ENCODE peak calls at places on chromosomes 6 and 20, in nine cellular contexts. J is Peyer's patch, G is gastrocnemius medialis, Q is NB4, K is IMR-90, B is GM12892, C is heart left ventricle, R is A549, Y is lower leg skin. E is an unnamed sample.
A peak's percentile ranks its signal among the peaks of the same experiment; 100 is the strongest.

GRCh38 chr6:34143884-34144580 is 1.9 kb downstream of the GRM4 start:
- DNase-seq in J (no peak), G (no peak), Q (peak; percentile 73), K (no peak), B (no peak), C (no peak), R (peak; percentile 58), Y (no peak), E (peak; percentile 30)

GRCh38 chr20:4439461-4439860 is 282.2 kb upstream of the PRND start:
- DNase-seq in J (no peak), G (no peak), Q (no peak), K (no peak), B (no peak), C (no peak), R (no peak), Y (no peak), E (no peak)

GRCh38 chr6:123925360-123925759 is 121.7 kb downstream of the NKAIN2 start:
- DNase-seq in J (no peak), G (no peak), Q (peak; percentile 13), K (peak; percentile 16), B (no peak), C (no peak), R (no peak), Y (no peak), E (no peak)

GRCh38 chr20:40892642-40893041 is 136.0 kb upstream of the TOP1 start:
- DNase-seq in J (no peak), G (no peak), Q (no peak), K (no peak), B (no peak), C (no peak), R (no peak), Y (no peak), E (no peak)

GRCh38 chr6:85469276-85470022 is 19.6 kb downstream of the NT5E start:
- DNase-seq in J (no peak), G (no peak), Q (no peak), K (no peak), B (no peak), C (no peak), R (no peak), Y (no peak), E (no peak)

GRCh38 chr6:43093361-43094289 is 17.5 kb downstream of the PTK7 start:
- DNase-seq in J (peak; percentile 59), G (peak; percentile 37), Q (no peak), K (peak; percentile 57), B (no peak), C (no peak), R (no peak), Y (no peak), E (peak; percentile 75)

GRCh38 chr20:45067558-45067957 is 33.4 kb downstream of the KCNS1 start:
- DNase-seq in J (no peak), G (no peak), Q (no peak), K (no peak), B (no peak), C (no peak), R (no peak), Y (no peak), E (no peak)

GRCh38 chr6:116011520-116011919 is 49.2 kb downstream of the FRK start:
- DNase-seq in J (peak; percentile 67), G (no peak), Q (no peak), K (no peak), B (no peak), C (no peak), R (no peak), Y (no peak), E (no peak)

GRCh38 chr6:27472617-27473400 is at the start of gene ZNF184:
- DNase-seq in J (peak; percentile 97), G (peak; percentile 88), Q (peak; percentile 99), K (peak; percentile 98), B (peak; percentile 71), C (peak; percentile 96), R (peak; percentile 98), Y (peak; percentile 99), E (peak; percentile 95)

GRCh38 chr6:27474172-27474465 is 1.2 kb upstream of the ZNF184 start:
- DNase-seq in J (no peak), G (no peak), Q (no peak), K (no peak), B (no peak), C (no peak), R (no peak), Y (no peak), E (no peak)

GRCh38 chr6:27470023-27470422 is 2.9 kb downstream of the ZNF184 start:
- DNase-seq in J (no peak), G (no peak), Q (no peak), K (no peak), B (no peak), C (no peak), R (no peak), Y (no peak), E (no peak)

GRCh38 chr6:27471365-27472115 is 1.4 kb downstream of the ZNF184 start:
- DNase-seq in J (no peak), G (no peak), Q (peak; percentile 37), K (no peak), B (no peak), C (no peak), R (no peak), Y (no peak), E (no peak)

GRCh38 chr6:27472182-27472616 is 706 bp downstream of the ZNF184 start:
- DNase-seq in J (peak; percentile 81), G (peak; percentile 19), Q (peak; percentile 87), K (peak; percentile 87), B (peak; percentile 17), C (peak; percentile 44), R (peak; percentile 82), Y (no peak), E (peak; percentile 53)
- TF ChIP-seq POLR2A in J (no peak), G (no peak), Q (no peak), K (no peak), B (no peak), C (no peak), R (no peak), Y (no peak), E (no peak)

DNA sequence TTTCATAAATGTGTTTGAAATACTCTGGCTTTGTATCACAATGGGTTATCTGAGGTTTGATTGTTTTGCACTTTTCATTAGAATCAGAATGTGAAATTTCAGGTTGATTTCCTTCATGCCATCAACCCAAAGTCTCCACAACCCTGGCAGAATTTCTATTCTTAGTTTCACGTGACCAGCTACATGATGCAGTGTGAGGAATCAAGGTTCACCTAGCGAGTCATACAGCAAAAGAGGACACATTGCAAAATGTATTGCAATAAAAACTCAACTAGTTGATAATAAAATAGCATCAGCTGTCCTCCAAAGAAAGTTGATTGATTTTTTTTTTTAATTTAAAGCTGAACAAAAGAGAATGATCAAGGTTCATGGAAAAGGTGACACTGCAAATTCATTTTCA is 2.2 kb downstream of the HAO1 start:
- DNase-seq in J (peak; percentile 55), G (no peak), Q (no peak), K (no peak), B (no peak), C (no peak), R (no peak), Y (no peak), E (no peak)
- TF ChIP-seq POLR2A in J (no peak), G (no peak), Q (no peak), K (no peak), B (no peak), C (no peak), R (no peak), Y (no peak), E (no peak)

GRCh38 chr20:62653373-62653772 is 11.1 kb downstream of the SLCO4A1 start:
- DNase-seq in J (no peak), G (no peak), Q (no peak), K (no peak), B (no peak), C (no peak), R (no peak), Y (no peak), E (no peak)

GRCh38 chr20:62650551-62651284 is 8.4 kb downstream of the SLCO4A1 start:
- DNase-seq in J (no peak), G (no peak), Q (no peak), K (no peak), B (no peak), C (no peak), R (no peak), Y (no peak), E (no peak)

GRCh38 chr20:62652894-62653305 is 10.6 kb downstream of the SLCO4A1 start:
- DNase-seq in J (no peak), G (no peak), Q (no peak), K (no peak), B (no peak), C (peak; percentile 61), R (no peak), Y (no peak), E (peak; percentile 49)

GRCh38 chr20:62651285-62652021 is 9.2 kb downstream of the SLCO4A1 start:
- DNase-seq in J (peak; percentile 96), G (no peak), Q (no peak), K (peak; percentile 49), B (peak; percentile 90), C (peak; percentile 57), R (no peak), Y (peak; percentile 96), E (peak; percentile 45)

DNA sequence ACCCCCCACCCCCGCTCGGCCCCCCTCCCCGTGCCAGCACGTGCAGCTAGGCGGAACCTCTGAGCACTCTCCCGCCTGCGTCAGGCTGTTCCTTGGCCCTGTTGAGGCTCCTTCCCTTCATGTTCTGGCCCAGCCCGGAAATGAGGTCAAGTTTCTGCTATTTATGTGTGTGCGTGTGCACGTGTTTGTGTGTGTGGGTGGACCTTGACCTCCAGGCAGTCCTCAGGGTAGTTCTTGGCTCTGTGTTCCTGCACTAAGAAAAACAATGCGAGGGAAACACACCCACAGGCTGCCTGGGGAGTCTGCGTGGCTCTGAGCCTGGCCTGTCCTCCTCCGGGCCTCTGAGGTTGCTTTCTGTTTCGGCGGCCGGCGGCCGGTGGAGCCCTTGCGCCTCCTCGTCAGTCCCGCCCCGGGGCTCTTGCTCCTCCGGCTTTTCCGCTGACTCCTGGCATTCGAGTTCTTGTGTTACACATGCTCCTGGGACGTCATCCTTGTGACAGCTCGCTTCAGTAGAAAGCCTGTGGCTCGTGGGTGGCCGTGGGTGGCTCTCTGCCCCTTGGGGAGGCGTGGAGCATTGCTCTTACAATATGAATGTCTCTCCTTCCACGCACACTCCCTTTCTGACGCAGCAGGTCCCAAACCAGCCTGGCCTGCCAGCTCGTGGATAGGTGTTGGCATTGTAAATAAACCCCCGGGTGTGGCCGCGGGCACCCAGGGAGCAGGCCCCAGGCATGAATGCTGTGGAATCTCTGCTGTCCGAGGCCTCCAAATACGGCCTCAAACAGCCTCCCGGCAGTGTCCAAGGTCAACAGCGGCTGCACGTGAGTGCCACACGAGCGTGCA is 10.0 kb downstream of the SLCO4A1 start:
- DNase-seq in J (peak; percentile 97), G (peak; percentile 91), Q (no peak), K (peak; percentile 99), B (peak; percentile 91), C (peak; percentile 96), R (peak; percentile 88), Y (peak; percentile 98), E (peak; percentile 93)
- TF ChIP-seq POLR2A in J (peak; percentile 93), G (peak; percentile 76), Q (no peak), K (peak; percentile 64), B (peak; percentile 66), C (no peak), R (no peak), Y (no peak), E (peak; percentile 55)

DNA sequence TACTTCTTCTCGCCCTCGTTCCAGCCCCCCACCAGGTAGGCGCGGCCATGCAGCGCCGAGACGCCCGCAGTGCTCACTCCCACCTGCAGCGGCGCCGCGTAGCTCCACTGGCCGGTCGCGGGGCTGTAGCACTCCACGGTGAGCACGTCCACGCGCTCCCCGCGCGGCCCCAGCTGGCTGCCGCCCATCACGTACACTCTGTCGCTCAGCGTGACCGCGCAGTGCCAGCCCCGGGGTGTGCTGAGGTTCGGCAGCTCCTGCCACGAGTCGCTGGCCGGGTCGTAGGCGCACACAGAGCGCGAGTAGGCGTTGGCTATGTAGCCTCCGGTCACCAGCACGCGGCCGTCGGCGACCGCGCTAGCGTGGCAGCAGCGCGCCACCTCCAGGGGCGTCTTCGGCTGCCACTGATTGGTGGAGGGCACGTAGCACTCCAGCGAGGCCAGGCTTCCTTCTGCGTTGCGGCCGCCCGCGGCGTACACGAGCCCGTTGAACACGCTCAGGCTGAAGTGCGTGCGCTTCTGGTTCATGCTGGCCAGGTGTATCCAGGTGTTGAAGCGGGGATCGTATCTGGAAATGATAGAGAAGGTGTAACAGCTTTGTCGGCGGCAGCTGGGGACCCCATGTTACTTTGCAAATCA is 13.7 kb downstream of the KLHL31 start:
- DNase-seq in J (peak; percentile 94), G (peak; percentile 63), Q (no peak), K (peak; percentile 44), B (peak; percentile 8), C (peak; percentile 65), R (peak; percentile 88), Y (peak; percentile 90), E (peak; percentile 39)
- TF ChIP-seq POLR2A in J (no peak), G (peak; percentile 57), Q (no peak), K (no peak), B (no peak), C (no peak), R (peak; percentile 64), Y (no peak), E (peak; percentile 30)

E was measured in uterus.